ENCODE peak calls at places on chromosome 19, in six cellular contexts. One of them, this sample, is unnamed. For H3K27me3, the result is how much of the 10 kb centered on the place peaks cover.

GRCh38 chr19:38542040-38542439 is 75.7 kb downstream of the MAP4K1 start:
- DNase-seq in heart left ventricle: no peak
- DNase-seq in naive thymus-derived CD4-positive, alpha-beta T cell: no peak
- DNase-seq in foreskin keratinocyte: no peak
- DNase-seq in uterus: no peak
- DNase-seq in small intestine: no peak
- DNase-seq in this sample: no peak

GRCh38 chr19:33997690-33998089 is 174.6 kb upstream of the LSM14A start:
- DNase-seq in heart left ventricle: no peak
- DNase-seq in naive thymus-derived CD4-positive, alpha-beta T cell: no peak
- DNase-seq in foreskin keratinocyte: no peak
- DNase-seq in uterus: no peak
- DNase-seq in small intestine: no peak
- DNase-seq in this sample: no peak

GRCh38 chr19:27774827-27775226 is 1438.1 kb downstream of the UQCRFS1 start:
- DNase-seq in heart left ventricle: no peak
- DNase-seq in naive thymus-derived CD4-positive, alpha-beta T cell: no peak
- DNase-seq in foreskin keratinocyte: no peak
- DNase-seq in uterus: no peak
- DNase-seq in small intestine: no peak
- DNase-seq in this sample: no peak

GRCh38 chr19:14333101-14333871 is 48.0 kb upstream of the ADGRE5 start:
- DNase-seq in heart left ventricle: peak
- DNase-seq in naive thymus-derived CD4-positive, alpha-beta T cell: no peak
- DNase-seq in foreskin keratinocyte: no peak
- DNase-seq in uterus: no peak
- DNase-seq in small intestine: peak
- DNase-seq in this sample: no peak

GRCh38 chr19:33245948-33246728 is 20.5 kb upstream of the SLC7A10 start:
- DNase-seq in heart left ventricle: peak
- DNase-seq in naive thymus-derived CD4-positive, alpha-beta T cell: no peak
- DNase-seq in foreskin keratinocyte: no peak
- DNase-seq in uterus: no peak
- DNase-seq in small intestine: no peak
- DNase-seq in this sample: no peak

GRCh38 chr19:49149652-49150105 is 5.5 kb downstream of the HRC start:
- DNase-seq in heart left ventricle: peak
- DNase-seq in naive thymus-derived CD4-positive, alpha-beta T cell: no peak
- DNase-seq in foreskin keratinocyte: peak
- DNase-seq in uterus: peak
- DNase-seq in small intestine: peak
- DNase-seq in this sample: peak

GRCh38 chr19:1251233-1251502 is 2.8 kb downstream of the MIDN start:
- DNase-seq in heart left ventricle: peak
- DNase-seq in naive thymus-derived CD4-positive, alpha-beta T cell: no peak
- DNase-seq in foreskin keratinocyte: no peak
- DNase-seq in uterus: peak
- DNase-seq in small intestine: no peak
- DNase-seq in this sample: no peak

GRCh38 chr19:9913237-9914000 is 22.9 kb downstream of the OLFM2 start:
- DNase-seq in heart left ventricle: no peak
- DNase-seq in naive thymus-derived CD4-positive, alpha-beta T cell: no peak
- DNase-seq in foreskin keratinocyte: no peak
- DNase-seq in uterus: peak
- DNase-seq in small intestine: no peak
- DNase-seq in this sample: no peak

GRCh38 chr19:38142176-38143035 is 81.6 kb downstream of the DPF1 start:
- DNase-seq in heart left ventricle: peak
- DNase-seq in naive thymus-derived CD4-positive, alpha-beta T cell: peak
- DNase-seq in foreskin keratinocyte: no peak
- DNase-seq in uterus: peak
- DNase-seq in small intestine: peak
- DNase-seq in this sample: no peak

GRCh38 chr19:32471095-32471494 is 65.5 kb downstream of the DPY19L3 start:
- DNase-seq in heart left ventricle: peak
- DNase-seq in naive thymus-derived CD4-positive, alpha-beta T cell: no peak
- DNase-seq in foreskin keratinocyte: no peak
- DNase-seq in uterus: no peak
- DNase-seq in small intestine: no peak
- DNase-seq in this sample: no peak

GRCh38 chr19:632228-633067 is 889 bp downstream of the POLRMT start:
- DNase-seq in heart left ventricle: no peak
- DNase-seq in naive thymus-derived CD4-positive, alpha-beta T cell: no peak
- DNase-seq in foreskin keratinocyte: no peak
- DNase-seq in uterus: no peak
- DNase-seq in small intestine: peak
- DNase-seq in this sample: no peak

GRCh38 chr19:55259540-55260210 is 858 bp upstream of the PPP6R1 start:
- DNase-seq in heart left ventricle: peak
- DNase-seq in naive thymus-derived CD4-positive, alpha-beta T cell: no peak
- DNase-seq in foreskin keratinocyte: no peak
- DNase-seq in uterus: no peak
- DNase-seq in small intestine: no peak
- DNase-seq in this sample: no peak

GRCh38 chr19:16702123-16702522 is 17.5 kb upstream of the NWD1 start:
- DNase-seq in heart left ventricle: peak
- DNase-seq in naive thymus-derived CD4-positive, alpha-beta T cell: no peak
- DNase-seq in foreskin keratinocyte: peak
- DNase-seq in uterus: no peak
- DNase-seq in small intestine: no peak
- DNase-seq in this sample: no peak

GRCh38 chr19:53982056-53982455 is 9.4 kb upstream of the CACNG6 start:
- DNase-seq in heart left ventricle: no peak
- DNase-seq in naive thymus-derived CD4-positive, alpha-beta T cell: no peak
- DNase-seq in foreskin keratinocyte: no peak
- DNase-seq in uterus: no peak
- DNase-seq in small intestine: no peak
- DNase-seq in this sample: no peak
- H3K27me3 ChIP-seq in heart left ventricle: half or more
- H3K27me3 ChIP-seq in naive thymus-derived CD4-positive, alpha-beta T cell: under half
- H3K27me3 ChIP-seq in foreskin keratinocyte: half or more
- H3K27me3 ChIP-seq in uterus: under half
- H3K27me3 ChIP-seq in small intestine: under half
- H3K27me3 ChIP-seq in this sample: under half

GRCh38 chr19:41918653-41919244 is 9.5 kb downstream of the ERFL start:
- DNase-seq in heart left ventricle: no peak
- DNase-seq in naive thymus-derived CD4-positive, alpha-beta T cell: no peak
- DNase-seq in foreskin keratinocyte: no peak
- DNase-seq in uterus: no peak
- DNase-seq in small intestine: no peak
- DNase-seq in this sample: no peak

GRCh38 chr19:41917676-41918075 is 10.6 kb downstream of the ERFL start:
- DNase-seq in heart left ventricle: no peak
- DNase-seq in naive thymus-derived CD4-positive, alpha-beta T cell: no peak
- DNase-seq in foreskin keratinocyte: no peak
- DNase-seq in uterus: no peak
- DNase-seq in small intestine: no peak
- DNase-seq in this sample: no peak

GRCh38 chr19:41919948-41920712 is 8.1 kb downstream of the ERFL start:
- DNase-seq in heart left ventricle: no peak
- DNase-seq in naive thymus-derived CD4-positive, alpha-beta T cell: no peak
- DNase-seq in foreskin keratinocyte: peak
- DNase-seq in uterus: no peak
- DNase-seq in small intestine: no peak
- DNase-seq in this sample: no peak

GRCh38 chr19:41916033-41916424 is 12.2 kb downstream of the ERFL start:
- DNase-seq in heart left ventricle: no peak
- DNase-seq in naive thymus-derived CD4-positive, alpha-beta T cell: peak
- DNase-seq in foreskin keratinocyte: no peak
- DNase-seq in uterus: no peak
- DNase-seq in small intestine: no peak
- DNase-seq in this sample: no peak

GRCh38 chr19:41918095-41918494 is 10.2 kb downstream of the ERFL start:
- DNase-seq in heart left ventricle: no peak
- DNase-seq in naive thymus-derived CD4-positive, alpha-beta T cell: no peak
- DNase-seq in foreskin keratinocyte: no peak
- DNase-seq in uterus: no peak
- DNase-seq in small intestine: no peak
- DNase-seq in this sample: no peak
- H3K27me3 ChIP-seq in heart left ventricle: half or more
- H3K27me3 ChIP-seq in naive thymus-derived CD4-positive, alpha-beta T cell: under half
- H3K27me3 ChIP-seq in foreskin keratinocyte: half or more
- H3K27me3 ChIP-seq in uterus: half or more
- H3K27me3 ChIP-seq in small intestine: under half
- H3K27me3 ChIP-seq in this sample: under half

DNA sequence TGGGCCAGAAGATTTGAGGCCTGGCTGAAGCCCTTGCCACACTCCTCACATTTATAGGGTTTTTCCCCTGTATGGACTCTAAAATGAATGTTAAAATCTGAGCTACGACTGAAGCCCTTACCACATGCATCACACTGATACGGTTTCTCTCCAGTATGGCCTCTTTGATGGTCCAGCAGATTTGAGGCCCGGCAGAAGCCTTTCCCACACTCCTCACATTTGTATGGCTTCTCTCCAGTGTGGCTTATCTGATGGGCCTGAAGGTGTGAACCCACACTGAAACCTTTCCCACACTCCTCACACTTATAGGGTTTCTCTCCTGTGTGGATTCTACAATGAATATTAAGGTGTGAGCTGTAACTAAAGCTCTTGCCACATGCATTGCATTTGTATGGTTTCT is 21.0 kb downstream of the ZNF45 start:
- DNase-seq in heart left ventricle: no peak
- DNase-seq in naive thymus-derived CD4-positive, alpha-beta T cell: no peak
- DNase-seq in foreskin keratinocyte: no peak
- DNase-seq in uterus: no peak
- DNase-seq in small intestine: no peak
- DNase-seq in this sample: no peak
- H3K27me3 ChIP-seq in heart left ventricle: under half
- H3K27me3 ChIP-seq in naive thymus-derived CD4-positive, alpha-beta T cell: under half
- H3K27me3 ChIP-seq in foreskin keratinocyte: under half
- H3K27me3 ChIP-seq in uterus: under half
- H3K27me3 ChIP-seq in small intestine: under half
- H3K27me3 ChIP-seq in this sample: under half

GRCh38 chr19:13022111-13022858 is 27.0 kb downstream of the NFIX start:
- DNase-seq in heart left ventricle: peak
- DNase-seq in naive thymus-derived CD4-positive, alpha-beta T cell: no peak
- DNase-seq in foreskin keratinocyte: no peak
- DNase-seq in uterus: peak
- DNase-seq in small intestine: peak
- DNase-seq in this sample: no peak
- H3K27me3 ChIP-seq in heart left ventricle: under half
- H3K27me3 ChIP-seq in naive thymus-derived CD4-positive, alpha-beta T cell: under half
- H3K27me3 ChIP-seq in foreskin keratinocyte: under half
- H3K27me3 ChIP-seq in uterus: under half
- H3K27me3 ChIP-seq in small intestine: under half
- H3K27me3 ChIP-seq in this sample: under half

GRCh38 chr19:3358392-3358918 is 7.9 kb upstream of the NFIC start:
- DNase-seq in heart left ventricle: no peak
- DNase-seq in naive thymus-derived CD4-positive, alpha-beta T cell: peak
- DNase-seq in foreskin keratinocyte: no peak
- DNase-seq in uterus: no peak
- DNase-seq in small intestine: no peak
- DNase-seq in this sample: no peak
- H3K27me3 ChIP-seq in heart left ventricle: under half
- H3K27me3 ChIP-seq in naive thymus-derived CD4-positive, alpha-beta T cell: under half
- H3K27me3 ChIP-seq in foreskin keratinocyte: under half
- H3K27me3 ChIP-seq in uterus: under half
- H3K27me3 ChIP-seq in small intestine: under half
- H3K27me3 ChIP-seq in this sample: under half

GRCh38 chr19:31347828-31348314 is 1.4 kb downstream of the TSHZ3 start:
- DNase-seq in heart left ventricle: no peak
- DNase-seq in naive thymus-derived CD4-positive, alpha-beta T cell: no peak
- DNase-seq in foreskin keratinocyte: no peak
- DNase-seq in uterus: peak
- DNase-seq in small intestine: no peak
- DNase-seq in this sample: no peak
- H3K27me3 ChIP-seq in heart left ventricle: under half
- H3K27me3 ChIP-seq in naive thymus-derived CD4-positive, alpha-beta T cell: under half
- H3K27me3 ChIP-seq in foreskin keratinocyte: under half
- H3K27me3 ChIP-seq in uterus: under half
- H3K27me3 ChIP-seq in small intestine: under half
- H3K27me3 ChIP-seq in this sample: under half

GRCh38 chr19:18794029-18794313 is 2.9 kb upstream of the COMP start:
- DNase-seq in heart left ventricle: no peak
- DNase-seq in naive thymus-derived CD4-positive, alpha-beta T cell: no peak
- DNase-seq in foreskin keratinocyte: no peak
- DNase-seq in uterus: no peak
- DNase-seq in small intestine: no peak
- DNase-seq in this sample: no peak

GRCh38 chr19:18794692-18795091 is 3.6 kb upstream of the COMP start:
- DNase-seq in heart left ventricle: no peak
- DNase-seq in naive thymus-derived CD4-positive, alpha-beta T cell: no peak
- DNase-seq in foreskin keratinocyte: no peak
- DNase-seq in uterus: no peak
- DNase-seq in small intestine: no peak
- DNase-seq in this sample: no peak

GRCh38 chr19:18798384-18799352 is 7.6 kb upstream of the COMP start:
- DNase-seq in heart left ventricle: no peak
- DNase-seq in naive thymus-derived CD4-positive, alpha-beta T cell: no peak
- DNase-seq in foreskin keratinocyte: no peak
- DNase-seq in uterus: no peak
- DNase-seq in small intestine: peak
- DNase-seq in this sample: no peak

GRCh38 chr19:18795540-18795939 is 4.4 kb upstream of the COMP start:
- DNase-seq in heart left ventricle: no peak
- DNase-seq in naive thymus-derived CD4-positive, alpha-beta T cell: no peak
- DNase-seq in foreskin keratinocyte: no peak
- DNase-seq in uterus: no peak
- DNase-seq in small intestine: no peak
- DNase-seq in this sample: no peak

DNA sequence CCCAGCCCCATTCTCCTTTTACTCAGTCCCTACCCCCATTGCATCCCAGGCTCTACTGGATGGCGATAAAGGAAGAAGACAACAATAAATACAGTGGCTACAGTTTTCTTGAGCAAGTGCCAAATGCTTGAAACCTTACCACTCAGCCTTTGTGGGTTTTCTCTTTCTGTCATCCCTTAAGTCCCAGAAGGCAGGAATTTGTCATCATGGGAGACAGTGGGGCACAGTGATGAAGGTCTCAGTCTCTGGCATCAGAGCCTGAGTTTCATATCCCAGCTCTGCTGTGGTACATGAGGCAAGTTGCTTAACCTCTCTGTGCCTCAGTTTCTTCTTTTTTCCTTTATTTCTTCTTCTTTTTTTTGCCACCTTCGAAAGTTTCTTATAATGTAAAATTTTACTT is 5.1 kb upstream of the COMP start:
- DNase-seq in heart left ventricle: no peak
- DNase-seq in naive thymus-derived CD4-positive, alpha-beta T cell: no peak
- DNase-seq in foreskin keratinocyte: no peak
- DNase-seq in uterus: no peak
- DNase-seq in small intestine: no peak
- DNase-seq in this sample: no peak
- H3K27me3 ChIP-seq in heart left ventricle: under half
- H3K27me3 ChIP-seq in naive thymus-derived CD4-positive, alpha-beta T cell: under half
- H3K27me3 ChIP-seq in foreskin keratinocyte: half or more
- H3K27me3 ChIP-seq in uterus: under half
- H3K27me3 ChIP-seq in small intestine: under half
- H3K27me3 ChIP-seq in this sample: under half